ENCODE peak calls at places on chromosomes 11 and 22, in four cellular contexts. O is body of pancreas, R is GM12878, X is colonic mucosa. J is an unnamed sample.

GRCh38 chr22:43387815-43388214 is 24.0 kb upstream of the MPPED1 start:
- DNase-seq in O (no peak), X (no peak), R (no peak), J (no peak)

GRCh38 chr11:25244126-25244525 is 747.3 kb downstream of the LUZP2 start:
- DNase-seq in R (no peak), X (no peak), O (no peak), J (no peak)

GRCh38 chr22:22618448-22618847 is 26.0 kb upstream of the GGTLC2 start:
- DNase-seq in R (no peak), X (no peak), O (no peak), J (no peak)

GRCh38 chr11:64745523-64746328 is 1.8 kb upstream of the RASGRP2 start:
- DNase-seq in R (no peak), O (peak), X (peak), J (peak)

GRCh38 chr11:125263268-125263790 is 98.8 kb downstream of the PKNOX2 start:
- DNase-seq in X (peak), R (no peak), O (peak), J (no peak)

GRCh38 chr11:120467627-120468026 is 43.9 kb upstream of the GRIK4 start:
- DNase-seq in R (no peak), X (no peak), O (no peak), J (no peak)

GRCh38 chr11:3147257-3147619 is 17.9 kb downstream of the OSBPL5 start:
- DNase-seq in X (no peak), O (no peak), R (no peak), J (no peak)

GRCh38 chr22:50208430-50208938 is 7.7 kb downstream of the SELENOO start:
- DNase-seq in X (no peak), R (no peak), O (no peak), J (peak)

GRCh38 chr11:37107415-37107814 is 509.4 kb upstream of the RAG2 start:
- DNase-seq in R (no peak), O (no peak), X (no peak), J (no peak)

GRCh38 chr11:109984634-109985289 is 108.4 kb upstream of the ZC3H12C start:
- DNase-seq in O (no peak), R (peak), X (no peak), J (no peak)

GRCh38 chr11:104812416-104812815 is 85.8 kb downstream of the CASP12 start:
- DNase-seq in X (no peak), O (no peak), R (no peak), J (no peak)

GRCh38 chr11:77784572-77784971 is 36.0 kb downstream of the RSF1 start:
- DNase-seq in R (no peak), O (no peak), X (no peak), J (no peak)

GRCh38 chr11:75858613-75859012 is 43.6 kb downstream of the UVRAG start:
- DNase-seq in X (no peak), O (no peak), R (no peak), J (no peak)

GRCh38 chr11:61617515-61617914 is 36.6 kb upstream of the SYT7 start:
- DNase-seq in R (no peak), X (no peak), O (no peak), J (no peak)
- TF ChIP-seq CTCF in R (no peak), X (no peak), O (no peak), J (no peak)

GRCh38 chr11:71551711-71552110 is 3.5 kb downstream of the KRTAP5-9 start:
- DNase-seq in X (no peak), O (no peak), R (no peak), J (no peak)
- H3K27ac ChIP-seq in X (no peak), O (no peak), R (no peak), J (no peak)

GRCh38 chr11:73323464-73323863 is 15.4 kb downstream of the ARHGEF17 start:
- DNase-seq in R (no peak), X (peak), O (peak), J (no peak)
- H3K4me3 ChIP-seq in R (no peak), X (no peak), O (no peak), J (no peak)

GRCh38 chr22:41367039-41367679 is 14.6 kb upstream of the TEF start:
- DNase-seq in R (no peak), O (peak), X (peak), J (peak)
- TF ChIP-seq CTCF in R (no peak), O (peak), X (no peak), J (no peak)

GRCh38 chr11:9626778-9627394 is 37.0 kb upstream of the SWAP70 start:
- DNase-seq in X (no peak), O (no peak), R (no peak), J (no peak)

GRCh38 chr11:9625158-9625557 is 38.7 kb upstream of the SWAP70 start:
- DNase-seq in O (no peak), X (no peak), R (no peak), J (no peak)

GRCh38 chr11:9633674-9634073 is 30.2 kb upstream of the SWAP70 start:
- DNase-seq in X (no peak), R (no peak), O (no peak), J (no peak)

GRCh38 chr11:9625728-9626127 is 38.1 kb upstream of the SWAP70 start:
- DNase-seq in X (no peak), R (no peak), O (no peak), J (no peak)

DNA sequence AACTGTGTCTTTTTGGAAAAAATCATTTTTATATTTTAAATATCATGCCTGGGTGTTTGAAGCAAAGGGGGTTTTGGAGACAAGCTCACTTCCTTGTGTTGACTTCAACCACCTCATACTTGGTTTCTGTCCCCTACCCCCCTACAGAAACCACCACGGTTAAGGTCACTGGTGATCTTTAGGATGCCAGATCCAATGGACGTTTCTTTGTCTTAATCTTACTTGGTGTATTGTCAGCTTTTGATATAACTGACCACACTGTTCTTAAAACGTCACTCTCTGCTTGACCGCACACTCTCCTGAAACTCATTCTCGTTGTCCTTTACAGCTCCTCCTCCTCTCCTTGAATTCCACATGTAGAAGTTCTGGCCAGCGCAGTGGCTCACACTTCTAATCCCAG is 34.8 kb upstream of the SWAP70 start:
- DNase-seq in X (no peak), O (no peak), R (no peak), J (no peak)
- H3K27ac ChIP-seq in X (no peak), O (no peak), R (peak), J (no peak)

DNA sequence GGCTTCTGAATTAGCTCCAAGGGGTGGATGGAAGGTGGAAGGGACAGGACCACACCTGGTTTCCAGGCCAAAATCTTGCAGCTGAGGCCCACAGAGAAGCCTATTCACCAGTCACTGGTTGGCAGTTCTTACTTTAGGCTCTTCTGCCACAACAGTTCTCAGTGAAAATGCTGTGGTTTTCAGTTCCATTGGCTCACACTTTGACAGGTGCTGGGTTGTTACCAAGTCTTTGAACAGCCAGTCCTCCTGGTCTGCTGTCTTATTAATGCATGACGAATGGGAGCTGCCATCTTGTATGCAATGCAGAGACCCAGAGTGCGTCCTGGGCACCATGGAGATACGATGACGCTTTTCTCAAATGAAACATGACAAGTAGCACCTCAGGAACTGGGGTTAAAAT is 232.0 kb upstream of the ZBED5 start:
- DNase-seq in O (no peak), R (no peak), X (no peak), J (no peak)
- H3K4me3 ChIP-seq in O (no peak), R (no peak), X (no peak), J (no peak)

DNA sequence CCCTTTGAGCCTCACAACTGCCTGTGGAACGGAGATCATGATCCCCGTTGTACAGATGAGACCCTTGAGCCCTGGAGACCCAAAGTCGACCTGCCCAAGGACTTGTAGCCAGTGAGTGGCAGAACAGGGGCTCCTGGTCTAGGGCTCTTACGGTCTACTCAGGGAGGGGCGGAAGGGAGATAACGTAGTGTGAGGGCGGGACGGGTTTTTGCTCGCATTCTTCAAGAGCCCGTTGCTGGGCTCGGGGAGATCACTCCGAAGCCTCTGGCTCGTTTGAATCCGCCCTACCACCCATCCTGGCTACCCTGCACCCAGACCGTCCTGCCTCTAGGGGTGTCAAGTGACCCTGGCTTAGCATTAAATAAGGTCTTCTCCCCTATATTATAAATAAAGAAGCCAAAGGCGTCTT is 637 bp downstream of the CRY2 start:
- DNase-seq in R (no peak), X (peak), O (peak), J (no peak)
- TF ChIP-seq CTCF in R (peak), X (no peak), O (peak), J (no peak)

GRCh38 chr22:46445771-46446485 is 91.5 kb downstream of the CELSR1 start:
- DNase-seq in O (no peak), R (no peak), X (no peak), J (no peak)

GRCh38 chr22:46446799-46447198 is 90.6 kb downstream of the CELSR1 start:
- DNase-seq in X (no peak), R (no peak), O (no peak), J (no peak)

GRCh38 chr22:46449974-46450745 is 87.3 kb downstream of the CELSR1 start:
- DNase-seq in X (no peak), R (no peak), O (no peak), J (peak)

GRCh38 chr22:46449116-46449691 is 88.2 kb downstream of the CELSR1 start:
- DNase-seq in X (no peak), R (no peak), O (no peak), J (no peak)

GRCh38 chr22:46447906-46448669 is 89.3 kb downstream of the CELSR1 start:
- DNase-seq in X (no peak), O (no peak), R (no peak), J (no peak)
- H3K27ac ChIP-seq in X (no peak), O (no peak), R (no peak), J (no peak)

DNA sequence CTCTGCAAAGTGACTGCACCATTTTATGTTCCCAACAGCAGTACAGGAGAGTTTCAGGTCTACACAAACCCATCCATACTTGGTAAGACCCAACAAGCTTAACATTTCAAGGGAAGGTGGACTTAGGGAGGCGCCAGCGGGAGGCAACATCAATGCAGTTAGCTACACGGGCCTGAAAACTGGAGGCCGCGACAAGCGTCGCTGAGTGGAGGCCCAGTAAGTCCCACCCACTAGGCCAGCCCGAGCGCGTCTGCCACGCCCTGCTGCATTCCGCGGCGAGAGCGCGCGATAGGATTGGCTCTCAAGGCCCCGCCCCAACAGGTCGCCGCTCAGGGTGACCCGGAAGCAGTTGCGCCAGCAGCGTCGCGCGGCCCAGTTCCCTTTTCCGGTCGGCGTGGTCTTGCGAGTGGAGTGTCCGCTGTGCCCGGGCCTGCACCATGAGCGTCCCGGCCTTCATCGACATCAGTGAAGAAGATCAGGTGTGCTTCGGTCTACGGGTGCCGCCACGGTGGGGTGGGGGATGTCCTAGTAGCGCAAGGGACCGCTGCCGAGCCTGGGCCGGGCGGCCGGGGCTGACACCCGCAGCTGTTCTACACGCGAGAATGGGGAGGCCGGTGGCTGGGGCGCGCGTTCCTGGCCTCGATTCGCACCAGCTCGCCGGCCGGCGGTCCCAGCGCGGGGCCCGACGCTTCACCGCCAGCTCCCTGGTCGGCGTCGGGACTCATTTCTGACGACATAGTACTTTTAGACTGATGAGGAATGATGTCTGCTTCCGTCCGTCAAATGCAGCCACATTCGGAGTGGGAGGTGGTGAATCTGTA is at the start of gene EIF3M:
- DNase-seq in R (peak), O (peak), X (peak), J (peak)
- H3K4me3 ChIP-seq in R (peak), O (peak), X (peak), J (peak)